ENCODE peak calls at places on chromosomes 16 and 17, in eight cellular contexts. L is brain microvascular endothelial cell, K is choroid plexus epithelial cell, U is fibroblast of lung, X is spleen, B is neural progenitor cell, W is tibial artery, E is stomach. S is an unnamed sample.

GRCh38 chr17:38748329-38749221 is at the start of gene PCGF2:
- DNase-seq in L (peak), W (peak), E (peak), B (peak), K (peak), X (peak), U (peak), S (peak)

GRCh38 chr16:50675686-50676610 is 5.2 kb downstream of the SNX20 start:
- DNase-seq in L (no peak), E (no peak), B (no peak), K (no peak), W (no peak), X (peak), U (no peak), S (no peak)

GRCh38 chr16:48911700-48912099 is 301.7 kb upstream of the N4BP1 start:
- DNase-seq in X (no peak), K (no peak), B (peak), L (no peak), U (no peak), E (no peak), W (no peak), S (no peak)

GRCh38 chr17:5499790-5500189 is 13.4 kb downstream of the MIS12 start:
- DNase-seq in W (no peak), L (no peak), U (no peak), K (no peak), E (no peak), X (no peak), B (peak), S (no peak)

GRCh38 chr16:12259258-12259657 is 282.7 kb downstream of the SNX29 start:
- DNase-seq in B (no peak), E (no peak), K (no peak), U (no peak), X (no peak), L (no peak), W (no peak), S (no peak)

GRCh38 chr16:30028438-30029093 is 2.5 kb downstream of the TLCD3B start:
- DNase-seq in X (no peak), U (no peak), K (no peak), L (no peak), B (peak), W (no peak), E (no peak), S (no peak)

GRCh38 chr17:43445009-43445589 is 38.7 kb upstream of the DHX8 start:
- DNase-seq in L (no peak), B (no peak), X (no peak), K (no peak), W (no peak), E (no peak), U (no peak), S (no peak)

GRCh38 chr17:59333845-59334244 is 2.4 kb downstream of the YPEL2 start:
- DNase-seq in K (no peak), L (no peak), X (peak), W (no peak), U (no peak), B (peak), E (no peak), S (no peak)

GRCh38 chr16:4612977-4613635 is 1.6 kb downstream of the UBALD1 start:
- DNase-seq in L (no peak), E (no peak), U (no peak), K (no peak), X (peak), B (no peak), W (peak), S (no peak)

GRCh38 chr17:45147102-45147580 is 1.1 kb upstream of the HEXIM1 start:
- DNase-seq in L (peak), W (peak), U (peak), X (peak), K (no peak), E (peak), B (peak), S (no peak)

GRCh38 chr16:25020112-25020591 is 5.0 kb upstream of the ARHGAP17 start:
- DNase-seq in K (no peak), E (no peak), U (no peak), W (no peak), B (no peak), L (no peak), X (no peak), S (no peak)

GRCh38 chr17:31788956-31789355 is 70.1 kb downstream of the COPRS start:
- DNase-seq in L (no peak), B (no peak), U (peak), W (no peak), X (no peak), K (no peak), E (no peak), S (peak)

GRCh38 chr17:14464741-14465140 is 163.9 kb downstream of the HS3ST3B1 start:
- DNase-seq in L (no peak), X (no peak), E (no peak), B (no peak), K (peak), U (peak), W (no peak), S (peak)

DNA sequence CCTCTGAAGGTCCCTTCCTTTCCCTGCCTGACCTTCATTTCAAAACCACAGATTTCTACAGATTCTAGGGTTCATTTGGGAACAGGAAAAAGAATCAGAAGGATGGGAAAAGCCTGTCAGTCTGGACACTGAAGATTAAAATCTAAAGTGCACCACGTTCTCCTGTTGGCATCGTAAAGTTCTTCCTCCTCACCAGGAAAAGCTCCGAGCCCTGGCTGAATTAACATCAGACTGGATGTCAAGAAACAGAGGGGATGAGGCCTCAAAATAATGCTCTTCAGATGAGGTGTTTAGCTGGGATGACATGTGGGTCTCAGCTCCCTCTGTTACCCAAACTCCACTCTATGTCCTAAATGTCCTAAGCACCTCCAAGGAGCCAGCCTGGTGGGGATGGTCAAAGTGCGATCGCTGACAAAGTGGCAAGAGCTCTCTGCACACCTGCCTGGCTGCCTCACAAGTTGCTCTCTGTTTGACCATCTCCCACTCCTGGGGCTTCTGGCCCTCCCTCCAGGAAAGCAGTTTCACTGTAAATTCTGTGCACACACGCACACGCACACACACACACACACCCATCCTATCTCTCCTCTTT is 1.9 kb downstream of the PITPNA start:
- DNase-seq in U (no peak), K (no peak), W (no peak), X (no peak), B (no peak), E (no peak), L (no peak), S (no peak)
- H3K4me3 ChIP-seq in U (no peak), K (peak), W (peak), X (no peak), B (peak), E (peak), L (peak), S (peak)

GRCh38 chr17:58329035-58329807 is 626 bp upstream of the TSPOAP1 start:
- DNase-seq in K (no peak), L (no peak), U (no peak), B (peak), E (peak), W (no peak), X (peak), S (no peak)
- TF ChIP-seq CTCF in K (peak), L (peak), U (peak), B (peak), E (no peak), W (no peak), X (peak), S (peak)

GRCh38 chr16:68885321-68885720 is 42.0 kb downstream of the TANGO6 start:
- DNase-seq in W (no peak), L (no peak), K (no peak), U (no peak), X (no peak), B (no peak), E (no peak), S (no peak)
- H3K4me3 ChIP-seq in W (no peak), L (no peak), K (no peak), U (no peak), X (no peak), B (no peak), E (no peak), S (no peak)

DNA sequence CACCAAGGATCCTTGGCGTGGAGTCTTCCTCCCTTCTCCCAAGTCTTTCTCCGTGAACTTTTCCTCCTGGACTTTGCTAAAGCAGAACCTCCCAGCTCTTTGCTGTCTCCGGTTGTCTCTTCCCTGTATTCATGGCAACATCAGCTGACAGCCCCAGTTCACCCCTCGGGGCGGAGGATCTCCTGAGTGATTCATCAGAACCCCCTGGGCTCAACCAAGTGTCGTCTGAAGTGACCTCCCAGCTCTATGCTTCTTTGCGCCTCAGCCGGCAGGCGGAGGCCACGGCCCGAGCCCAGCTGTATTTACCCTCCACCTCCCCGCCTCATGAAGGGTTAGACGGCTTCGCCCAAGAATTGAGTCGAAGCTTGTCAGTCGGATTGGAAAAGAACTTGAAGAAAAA is 943 bp downstream of the CNTROB start:
- DNase-seq in E (peak), B (peak), L (peak), X (no peak), U (peak), W (peak), K (peak), S (peak)
- TF ChIP-seq CTCF in E (no peak), B (no peak), L (peak), X (no peak), U (peak), W (no peak), K (peak), S (peak)

GRCh38 chr17:76359375-76359774 is 5.7 kb upstream of the PRPSAP1 start:
- DNase-seq in K (no peak), L (no peak), B (no peak), U (no peak), E (no peak), W (no peak), X (no peak), S (no peak)

GRCh38 chr17:76357597-76358158 is 4.0 kb upstream of the PRPSAP1 start:
- DNase-seq in W (no peak), U (no peak), X (no peak), L (no peak), E (no peak), K (no peak), B (no peak), S (no peak)

GRCh38 chr17:76354747-76355310 is 1.1 kb upstream of the PRPSAP1 start:
- DNase-seq in B (no peak), W (no peak), U (no peak), E (no peak), X (no peak), L (no peak), K (no peak), S (no peak)

GRCh38 chr17:76354317-76354729 is 607 bp upstream of the PRPSAP1 start:
- DNase-seq in L (no peak), E (no peak), U (no peak), X (peak), K (no peak), B (no peak), W (no peak), S (no peak)

GRCh38 chr17:76356803-76357456 is 3.2 kb upstream of the PRPSAP1 start:
- DNase-seq in E (no peak), L (no peak), X (no peak), W (no peak), U (no peak), K (no peak), B (no peak), S (no peak)
- H3K4me3 ChIP-seq in E (no peak), L (no peak), X (no peak), W (no peak), U (no peak), K (no peak), B (no peak), S (no peak)

DNA sequence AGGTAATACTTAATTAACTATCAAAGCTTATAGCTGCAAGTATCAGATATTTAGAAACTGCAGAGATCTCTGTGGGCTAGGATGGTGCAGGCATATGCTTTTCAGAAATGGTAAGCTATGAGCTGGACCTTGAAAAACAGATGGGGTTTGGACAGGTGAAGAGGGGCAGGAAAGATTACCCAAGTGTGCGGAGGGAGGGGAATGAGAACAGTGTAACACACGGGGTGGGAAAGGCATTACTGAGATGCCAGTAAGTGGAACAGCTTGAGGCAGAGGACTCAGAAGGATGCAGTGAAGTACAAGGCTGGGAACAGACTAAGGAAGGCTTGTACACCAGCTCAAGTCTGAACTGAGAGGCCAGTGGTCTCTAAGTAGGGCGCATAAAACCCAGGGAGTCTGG is 22.1 kb upstream of the EVPL start:
- DNase-seq in X (no peak), B (no peak), U (no peak), W (no peak), E (no peak), L (no peak), K (no peak), S (no peak)
- TF ChIP-seq CTCF in X (no peak), B (no peak), U (no peak), W (no peak), E (no peak), L (no peak), K (no peak), S (no peak)